ENCODE peak calls at places on chromosomes 12 and 14, in six cellular contexts. G, E, S, H, V and A are unnamed samples.

GRCh38 chr12:6336859-6337744 is 4.8 kb downstream of the TNFRSF1A start:
- DNase-seq in S (no peak), E (no peak), H (peak; percentile 62), G (no peak), V (no peak), A (no peak)

GRCh38 chr12:127257366-127257935 is 1009.5 kb upstream of the TMEM132C start:
- DNase-seq in V (no peak), E (peak; percentile 62), G (no peak), H (no peak), S (no peak), A (no peak)

GRCh38 chr12:20426191-20426590 is 57.9 kb downstream of the PDE3A start:
- DNase-seq in E (no peak), H (no peak), V (peak; percentile 19), S (no peak), G (peak; percentile 64), A (no peak)

GRCh38 chr12:77325505-77325904 is 260.1 kb upstream of the E2F7 start:
- DNase-seq in S (no peak), G (no peak), H (no peak), V (no peak), E (no peak), A (no peak)

GRCh38 chr14:34331728-34332623 is 130.1 kb downstream of the SPTSSA start:
- DNase-seq in V (peak; percentile 78), G (peak; percentile 42), E (peak; percentile 62), H (peak; percentile 86), S (no peak), A (peak; percentile 67)

GRCh38 chr12:126051611-126052107 is 986.4 kb downstream of the AACS start:
- DNase-seq in H (no peak), E (no peak), G (no peak), S (no peak), V (no peak), A (no peak)

GRCh38 chr12:100799770-100800169 is 5.2 kb downstream of the ANO4 start:
- DNase-seq in V (no peak), G (no peak), H (no peak), S (no peak), E (peak; percentile 75), A (no peak)

GRCh38 chr12:20099395-20099976 is 268.9 kb upstream of the PDE3A start:
- DNase-seq in E (no peak), H (no peak), G (no peak), V (no peak), S (no peak), A (no peak)

GRCh38 chr12:107329569-107330324 is 236.4 kb upstream of the CRY1 start:
- DNase-seq in H (no peak), S (no peak), V (no peak), E (peak; percentile 43), G (no peak), A (no peak)

GRCh38 chr12:123973552-123974341 is 732 bp downstream of the ZNF664 start:
- DNase-seq in S (no peak), H (peak; percentile 55), E (peak; percentile 10), G (peak; percentile 18), V (peak; percentile 58), A (peak; percentile 41)

GRCh38 chr14:64628940-64629403 is 75.3 kb upstream of the PLEKHG3 start:
- DNase-seq in S (no peak), H (peak; percentile 31), G (no peak), V (no peak), E (peak; percentile 98), A (no peak)

GRCh38 chr14:26174395-26174794 is 423.4 kb downstream of the NOVA1 start:
- DNase-seq in S (no peak), V (no peak), G (no peak), E (no peak), H (no peak), A (no peak)

GRCh38 chr12:7645395-7646177 is 20.1 kb downstream of the APOBEC1 start:
- DNase-seq in G (no peak), V (peak; percentile 51), H (no peak), S (no peak), E (peak; percentile 31), A (peak; percentile 25)

GRCh38 chr12:92863255-92863654 is 65.8 kb downstream of the EEA1 start:
- DNase-seq in H (no peak), G (no peak), V (no peak), E (no peak), S (no peak), A (no peak)

GRCh38 chr14:60344751-60345150 is 95.7 kb downstream of the PPM1A start:
- DNase-seq in G (no peak), V (no peak), S (no peak), E (no peak), H (no peak), A (peak; percentile 40)

GRCh38 chr12:114163766-114164165 is 197.6 kb upstream of the RBM19 start:
- DNase-seq in G (no peak), V (no peak), H (no peak), E (peak; percentile 93), S (no peak), A (no peak)

DNA sequence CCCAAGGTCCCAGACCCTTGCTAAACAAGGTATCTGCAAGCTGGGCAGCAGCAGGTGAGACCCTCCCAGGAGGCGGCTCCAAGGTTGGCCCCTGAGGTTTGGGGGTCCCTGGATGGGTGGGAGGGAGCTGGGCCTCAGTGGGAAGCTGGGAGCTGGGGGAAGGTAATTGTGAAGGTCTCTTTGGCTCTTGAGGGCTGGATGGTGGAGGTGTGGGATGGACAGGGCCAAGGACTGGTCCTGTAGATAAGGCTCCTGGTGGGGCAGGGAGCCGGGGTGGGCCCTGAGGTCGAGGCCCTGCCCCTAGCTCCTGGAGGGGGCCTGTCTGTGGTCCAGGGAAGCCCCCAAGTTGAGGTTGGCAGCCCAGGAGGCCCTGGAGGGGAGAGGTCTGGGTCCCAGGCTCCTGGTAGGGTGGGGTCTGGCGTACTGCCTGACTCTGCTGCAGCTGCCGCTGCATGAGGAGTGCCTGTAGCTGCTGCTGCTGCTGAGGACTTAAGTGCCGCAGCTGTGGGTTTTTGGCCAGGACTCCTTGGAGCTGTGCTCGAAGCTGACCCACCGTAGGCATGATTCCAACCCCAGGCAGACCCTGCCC is 13.1 kb upstream of the PRKAG1 start:
- DNase-seq in H (no peak), G (no peak), V (peak; percentile 7), E (no peak), S (no peak), A (no peak)
- TF ChIP-seq POLR2A in H (no peak), G (no peak), V (no peak), E (no peak), S (no peak), A (no peak)

GRCh38 chr12:95673576-95673975 is 117.0 kb downstream of the NTN4 start:
- DNase-seq in G (no peak), E (no peak), S (no peak), V (no peak), H (no peak), A (no peak)
- TF ChIP-seq POLR2A in G (no peak), E (no peak), S (no peak), V (no peak), H (no peak), A (no peak)

DNA sequence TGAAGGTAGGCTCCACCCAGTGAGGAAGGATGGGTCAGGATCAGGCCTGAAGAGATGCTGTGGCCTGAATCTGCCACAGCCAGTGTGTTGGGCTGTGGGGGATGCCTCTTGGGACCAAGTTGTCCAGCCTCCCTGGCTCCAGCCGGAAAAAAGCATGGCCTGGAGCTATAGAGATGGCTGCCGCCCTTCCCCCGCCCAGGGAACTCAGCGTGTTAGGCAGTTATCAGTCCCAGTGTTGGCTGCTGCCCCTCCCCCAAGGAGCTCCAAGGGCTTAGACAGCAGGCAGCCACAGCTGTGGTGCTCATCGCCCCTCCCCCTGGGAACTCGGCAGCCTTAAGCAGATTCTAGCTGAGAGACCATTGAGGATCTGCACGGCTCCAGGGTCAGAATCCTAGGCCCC is 158.0 kb downstream of the CAPZA3 start:
- DNase-seq in S (no peak), H (no peak), V (no peak), E (no peak), G (no peak), A (no peak)
- TF ChIP-seq POLR2A in S (no peak), H (no peak), V (no peak), E (no peak), G (no peak), A (no peak)

GRCh38 chr14:68793734-68794129 is 865 bp upstream of the ZFP36L1 start:
- DNase-seq in E (no peak), H (no peak), G (no peak), V (no peak), S (no peak), A (no peak)

GRCh38 chr14:68795602-68796417 is 2.9 kb upstream of the ZFP36L1 start:
- DNase-seq in S (peak; percentile 94), V (peak; percentile 86), G (peak; percentile 81), E (peak; percentile 79), H (peak; percentile 87), A (peak; percentile 91)

GRCh38 chr14:68796418-68797101 is 3.7 kb upstream of the ZFP36L1 start:
- DNase-seq in E (no peak), V (no peak), S (no peak), H (no peak), G (peak; percentile 11), A (no peak)

GRCh38 chr14:68794130-68794855 is 1.4 kb upstream of the ZFP36L1 start:
- DNase-seq in V (peak; percentile 89), H (peak; percentile 85), S (peak; percentile 91), E (peak; percentile 95), G (peak; percentile 90), A (peak; percentile 87)

GRCh38 chr14:68794856-68795601 is 2.2 kb upstream of the ZFP36L1 start:
- DNase-seq in S (no peak), G (peak; percentile 52), V (peak; percentile 68), E (peak; percentile 95), H (peak; percentile 54), A (peak; percentile 70)
- TF ChIP-seq POLR2A in S (peak; percentile 38), G (no peak), V (no peak), E (peak; percentile 13), H (no peak), A (peak; percentile 29)

DNA sequence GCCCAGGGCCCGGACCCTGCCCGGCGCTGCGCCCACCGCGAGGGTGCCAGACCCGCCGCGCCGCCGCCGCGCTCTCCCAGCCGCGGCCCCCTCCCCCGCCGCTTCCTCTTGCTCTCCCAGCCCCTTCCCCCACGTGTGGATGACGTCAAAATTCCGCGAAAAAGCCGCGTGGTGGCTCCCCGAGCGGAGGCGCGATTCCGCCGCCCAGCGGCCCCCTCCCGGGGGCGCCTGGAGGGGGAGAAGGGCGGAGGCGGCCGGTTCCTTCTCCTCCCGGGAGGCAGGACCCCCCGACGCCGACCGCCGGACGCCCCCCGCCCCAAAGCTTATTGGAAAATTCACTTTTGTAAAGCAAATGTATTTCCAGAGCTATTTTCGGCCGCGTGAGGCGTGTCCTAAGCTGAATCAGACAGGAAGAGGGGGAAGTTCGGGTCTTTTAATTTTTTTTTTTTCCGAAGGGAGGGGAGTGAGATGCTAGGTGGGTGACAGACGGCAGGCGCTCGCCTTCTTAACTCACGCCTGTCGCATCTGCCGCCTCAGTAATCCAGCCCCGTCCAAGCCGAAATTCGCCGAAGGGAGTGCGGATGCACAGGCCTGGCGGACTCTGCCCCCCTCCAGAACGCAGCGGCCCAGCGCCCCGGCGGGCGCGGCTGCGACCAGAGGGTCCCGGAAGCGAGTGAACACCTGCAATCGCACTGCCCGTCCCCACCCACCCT is 4.1 kb upstream of the CCND2 start:
- DNase-seq in G (peak; percentile 46), E (peak; percentile 29), H (peak; percentile 89), V (peak; percentile 77), S (no peak), A (peak; percentile 56)
- TF ChIP-seq POLR2A in G (peak; percentile 57), E (no peak), H (peak; percentile 60), V (no peak), S (peak; percentile 90), A (no peak)

GRCh38 chr12:120093592-120094355 is 22.8 kb downstream of the RAB35 start:
- DNase-seq in S (no peak), G (no peak), E (no peak), V (peak; percentile 25), H (no peak), A (no peak)
- TF ChIP-seq POLR2A in S (no peak), G (no peak), E (no peak), V (no peak), H (no peak), A (no peak)